ENCODE peak calls at places on chromosome 7, in six cellular contexts. Q is astrocyte, D is left ventricle myocardium inferior, V is aorta, I is mesenchymal stem cell, W is mucosa of descending colon. M is an unnamed sample.

GRCh38 chr7:95859434-95859833 is 87.1 kb downstream of the DYNC1I1 start:
- DNase-seq in W (no peak), Q (peak; percentile 80), D (no peak), V (no peak), I (peak; percentile 70), M (no peak)

GRCh38 chr7:41796331-41796730 is 93.4 kb upstream of the INHBA start:
- DNase-seq in D (no peak), V (no peak), Q (no peak), W (no peak), I (no peak), M (no peak)

GRCh38 chr7:133638835-133639234 is 386.0 kb downstream of the EXOC4 start:
- DNase-seq in V (no peak), W (no peak), Q (no peak), I (no peak), D (no peak), M (no peak)

GRCh38 chr7:84701524-84702306 is 485.1 kb downstream of the SEMA3D start:
- DNase-seq in W (peak; percentile 7), V (peak; percentile 50), I (peak; percentile 95), Q (peak; percentile 99), D (no peak), M (no peak)

GRCh38 chr7:38147005-38147404 is 31.0 kb upstream of the STARD3NL start:
- DNase-seq in W (no peak), Q (no peak), I (peak; percentile 15), D (no peak), V (no peak), M (no peak)

GRCh38 chr7:108146070-108146842 is 16.1 kb upstream of the LAMB4 start:
- DNase-seq in V (peak; percentile 55), W (peak; percentile 73), Q (peak; percentile 61), I (peak; percentile 83), D (peak; percentile 25), M (peak; percentile 36)

GRCh38 chr7:151840088-151840910 is 36.6 kb downstream of the PRKAG2 start:
- DNase-seq in I (no peak), V (no peak), D (no peak), W (no peak), Q (no peak), M (no peak)

GRCh38 chr7:27910341-27910740 is 170.4 kb downstream of the TAX1BP1 start:
- DNase-seq in I (peak; percentile 51), D (no peak), W (no peak), Q (peak; percentile 40), V (no peak), M (no peak)

GRCh38 chr7:145718129-145718528 is 398.5 kb upstream of the CNTNAP2 start:
- DNase-seq in V (no peak), I (no peak), W (no peak), D (no peak), Q (no peak), M (no peak)

GRCh38 chr7:94657771-94658693 is 2.1 kb upstream of the SGCE start:
- DNase-seq in D (peak; percentile 89), W (peak; percentile 95), V (peak; percentile 95), I (peak; percentile 95), Q (peak; percentile 85), M (peak; percentile 96)

GRCh38 chr7:143405158-143405557 is 3.5 kb downstream of the EPHA1 start:
- DNase-seq in W (peak; percentile 58), V (peak; percentile 35), I (peak; percentile 76), D (peak; percentile 82), Q (no peak), M (no peak)

GRCh38 chr7:9681284-9681683 is 1247.9 kb downstream of the NXPH1 start:
- DNase-seq in W (no peak), D (no peak), Q (no peak), V (no peak), I (no peak), M (no peak)

GRCh38 chr7:31443457-31443856 is 70.4 kb upstream of the ITPRID1 start:
- DNase-seq in W (peak; percentile 12), D (no peak), I (peak; percentile 44), Q (peak; percentile 25), V (no peak), M (no peak)

GRCh38 chr7:112554591-112554990 is 73.8 kb downstream of the LSMEM1 start:
- DNase-seq in V (no peak), I (no peak), D (no peak), Q (no peak), W (no peak), M (no peak)

GRCh38 chr7:1098243-1099153 is 10.6 kb downstream of the GPER1 start:
- DNase-seq in D (no peak), V (no peak), I (no peak), W (no peak), Q (no peak), M (no peak)

GRCh38 chr7:129110575-129111376 is 33.7 kb upstream of the TSPAN33 start:
- DNase-seq in I (peak; percentile 42), V (no peak), D (no peak), W (no peak), Q (no peak), M (no peak)

GRCh38 chr7:52547301-52547920 is 488.0 kb upstream of the POM121L12 start:
- DNase-seq in W (no peak), D (no peak), I (no peak), V (no peak), Q (no peak), M (no peak)

GRCh38 chr7:116801092-116801710 is 61.2 kb upstream of the CAPZA2 start:
- DNase-seq in W (no peak), V (no peak), D (no peak), I (peak; percentile 68), Q (peak; percentile 93), M (no peak)

GRCh38 chr7:101315336-101315735 is 6.3 kb downstream of the IFT22 start:
- DNase-seq in I (peak; percentile 53), W (peak; percentile 47), V (peak; percentile 41), Q (peak; percentile 14), D (no peak), M (peak; percentile 33)

GRCh38 chr7:140159487-140159886 is 17.3 kb downstream of the KDM7A start:
- DNase-seq in D (no peak), W (no peak), Q (peak; percentile 36), I (no peak), V (no peak), M (no peak)

GRCh38 chr7:135914346-135914745 is 62.8 kb downstream of the MTPN start:
- DNase-seq in W (no peak), I (no peak), Q (no peak), V (no peak), D (no peak), M (no peak)

GRCh38 chr7:158524749-158525635 is 62.6 kb downstream of the PTPRN2 start:
- DNase-seq in D (no peak), V (no peak), Q (no peak), I (no peak), W (no peak), M (no peak)

GRCh38 chr7:99624487-99624886 is 7.7 kb downstream of the ZSCAN25 start:
- DNase-seq in I (no peak), D (no peak), V (no peak), W (peak; percentile 51), Q (no peak), M (peak; percentile 81)

GRCh38 chr7:6453737-6454136 is 6.0 kb upstream of the DAGLB start:
- DNase-seq in V (no peak), W (no peak), Q (peak; percentile 88), D (no peak), I (peak; percentile 82), M (no peak)

GRCh38 chr7:142352543-142352942 is 94.7 kb upstream of the PRSS58 start:
- DNase-seq in Q (no peak), V (no peak), I (peak; percentile 69), W (no peak), D (no peak), M (no peak)

DNA sequence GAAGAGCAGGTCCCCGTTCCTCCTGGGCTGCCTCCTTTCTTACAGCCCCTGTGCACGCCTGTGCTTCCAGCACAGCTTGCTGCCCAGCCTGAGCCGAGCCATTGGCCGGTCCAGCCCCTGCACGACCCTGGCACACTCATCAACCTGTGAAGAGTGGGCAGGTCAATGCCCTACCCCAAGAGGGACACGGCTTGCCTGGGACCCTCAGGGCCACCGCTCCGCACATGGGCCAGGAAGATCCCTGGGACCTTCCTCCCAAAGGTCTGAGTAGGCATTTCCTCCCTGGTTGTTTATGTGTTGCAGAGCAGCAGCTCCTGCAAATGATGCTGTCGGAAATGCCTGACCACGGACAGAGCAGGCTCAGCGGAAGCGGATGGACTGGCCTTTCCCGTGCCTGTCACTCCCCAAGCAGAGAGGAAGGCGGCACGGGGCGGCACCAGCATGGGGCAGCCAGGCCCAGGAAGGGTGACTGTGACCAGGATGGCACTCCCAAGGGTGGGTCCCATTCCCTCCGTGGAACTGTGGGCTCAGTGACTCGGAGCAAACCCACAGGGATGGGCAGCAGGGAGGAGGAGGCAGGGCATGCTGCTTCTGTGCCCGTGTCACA is 252.5 kb downstream of the TNS3 start:
- DNase-seq in Q (no peak), W (no peak), V (no peak), D (peak; percentile 40), I (peak; percentile 90), M (no peak)
- H3K4me1 ChIP-seq in Q (peaks cover 44% of the 10 kb centered on the region), W (peaks cover 24% of the 10 kb centered on the region), V (peaks cover 5% of the 10 kb centered on the region), D (peaks cover 98% of the 10 kb centered on the region), I (peaks cover 41% of the 10 kb centered on the region), M (no peaks in the 10 kb centered on the region)

DNA sequence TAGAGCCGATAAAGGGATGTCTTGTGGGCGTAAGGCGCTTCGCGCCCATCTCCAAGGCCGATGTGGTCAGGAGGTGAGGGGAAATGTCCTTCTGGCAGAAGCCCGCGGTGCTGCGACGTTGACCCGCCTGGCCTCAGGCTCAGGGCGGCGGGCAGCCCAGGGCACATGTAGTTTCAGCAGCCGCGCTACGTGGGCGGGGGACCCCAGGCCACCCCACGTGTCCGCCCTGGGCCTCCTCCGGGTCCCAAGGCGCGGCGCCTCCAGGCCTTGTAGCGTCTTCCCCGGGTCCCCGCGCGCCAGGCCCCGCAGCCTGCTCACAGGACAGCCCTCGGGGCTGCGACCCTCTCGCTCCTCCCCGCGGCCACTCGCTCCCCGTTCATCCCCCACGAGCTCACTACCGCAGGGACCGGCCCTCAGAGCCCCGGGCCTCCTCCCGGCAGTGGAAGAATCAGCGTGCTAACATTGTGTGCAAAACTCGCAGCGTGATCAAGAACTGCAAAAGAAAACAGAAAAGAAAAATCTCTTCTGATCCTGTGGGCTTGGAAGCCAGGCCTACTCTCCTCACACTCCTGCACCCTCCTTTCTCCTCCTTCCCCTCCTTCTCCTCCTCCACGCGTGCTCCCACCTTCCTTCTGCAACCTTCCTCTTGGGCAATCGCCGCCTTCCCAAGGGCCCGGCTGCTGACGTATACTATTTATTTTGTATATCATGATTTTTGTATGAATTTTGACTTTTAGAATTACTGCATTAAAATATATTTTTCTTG is 4.4 kb upstream of the TBX20 start:
- DNase-seq in D (peak; percentile 38), W (no peak), I (no peak), V (peak; percentile 36), Q (no peak), M (no peak)
- H3K4me3 ChIP-seq in D (peak overlapping the region; percentile 73), W (no peak overlapping the region), I (no peak overlapping the region), V (no peak overlapping the region), Q (no peak overlapping the region), M (no peak overlapping the region)

GRCh38 chr7:157220916-157221569 is 82.3 kb downstream of the UBE3C start:
- DNase-seq in D (no peak), W (no peak), Q (no peak), I (no peak), V (no peak), M (no peak)
- H3K4me1 ChIP-seq in D (no peaks in the 10 kb centered on the region), W (no peaks in the 10 kb centered on the region), Q (no peaks in the 10 kb centered on the region), I (peaks cover 4% of the 10 kb centered on the region), V (no peaks in the 10 kb centered on the region), M (no peaks in the 10 kb centered on the region)

DNA sequence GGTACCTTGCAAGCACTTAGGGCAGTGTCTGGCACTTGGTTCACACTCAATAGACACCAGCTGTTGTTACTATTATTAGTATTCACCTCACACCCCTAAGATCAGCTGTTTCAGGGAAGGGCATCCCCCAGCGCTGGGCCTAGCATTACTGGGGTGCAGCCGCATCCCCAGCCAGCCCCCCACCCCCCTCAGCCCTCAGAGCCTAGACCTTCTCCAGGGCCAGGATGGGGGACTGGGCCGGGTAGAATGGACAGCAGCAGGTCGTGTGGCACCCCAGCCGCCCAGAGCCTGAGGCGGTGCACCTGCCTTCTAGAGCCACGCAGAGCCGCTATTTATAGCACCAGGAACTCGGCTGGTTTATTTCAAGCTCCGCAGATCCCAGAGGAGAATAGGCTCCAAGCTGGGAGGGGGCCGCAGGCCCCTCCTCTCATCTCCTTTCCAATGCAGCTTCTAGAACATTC is 60.5 kb downstream of the GTF2IRD1 start:
- DNase-seq in Q (no peak), W (no peak), D (peak; percentile 29), V (no peak), I (no peak), M (no peak)
- H3K4me3 ChIP-seq in Q (no peak overlapping the region), W (no peak overlapping the region), D (no peak overlapping the region), V (no peak overlapping the region), I (no peak overlapping the region), M (no peak overlapping the region)

M was measured in CD4-positive, alpha-beta memory T cell.